ENCODE peak calls at places on chromosome 17, in eight cellular contexts. X, T, H, O, F, Q, Y and C are unnamed samples.

GRCh38 chr17:60720763-60721531 is 43.3 kb downstream of the BCAS3 start:
- DNase-seq in F (peak), H (no peak), O (peak), T (no peak), X (peak), Y (peak), Q (peak), C (no peak)

GRCh38 chr17:40499551-40500189 is 1.8 kb downstream of the TNS4 start:
- DNase-seq in Q (peak), F (peak), T (peak), H (no peak), X (peak), O (peak), Y (peak), C (peak)

GRCh38 chr17:65181237-65182061 is 44.3 kb downstream of the RGS9 start:
- DNase-seq in H (no peak), X (no peak), F (no peak), Q (no peak), T (no peak), O (no peak), Y (no peak), C (no peak)

GRCh38 chr17:17570207-17570797 is 21.2 kb downstream of the PEMT start:
- DNase-seq in T (no peak), Q (no peak), H (no peak), X (peak), Y (no peak), O (peak), F (peak), C (peak)

GRCh38 chr17:38656959-38657823 is 17.6 kb downstream of the EPOP start:
- DNase-seq in F (no peak), O (no peak), H (no peak), T (no peak), X (no peak), Y (no peak), Q (no peak), C (no peak)

GRCh38 chr17:46020023-46020735 is 21.1 kb downstream of the STH start:
- DNase-seq in T (no peak), Q (no peak), O (no peak), H (no peak), Y (no peak), F (no peak), X (peak), C (no peak)

GRCh38 chr17:50664788-50665458 is 30.2 kb downstream of the ABCC3 start:
- DNase-seq in Q (no peak), X (no peak), T (no peak), H (no peak), F (no peak), Y (no peak), O (no peak), C (no peak)

GRCh38 chr17:36188891-36189306 is 7.7 kb downstream of the CCL3L1 start:
- DNase-seq in Y (no peak), F (no peak), X (peak), O (no peak), T (no peak), Q (no peak), H (no peak), C (no peak)

GRCh38 chr17:81928497-81929252 is 1.1 kb upstream of the MAFG start:
- DNase-seq in Q (no peak), X (no peak), T (no peak), H (no peak), Y (no peak), F (no peak), O (peak), C (no peak)

GRCh38 chr17:5785867-5786509 is 201.7 kb upstream of the NLRP1 start:
- DNase-seq in O (no peak), Q (no peak), T (no peak), X (no peak), Y (no peak), H (no peak), F (no peak), C (no peak)

DNA sequence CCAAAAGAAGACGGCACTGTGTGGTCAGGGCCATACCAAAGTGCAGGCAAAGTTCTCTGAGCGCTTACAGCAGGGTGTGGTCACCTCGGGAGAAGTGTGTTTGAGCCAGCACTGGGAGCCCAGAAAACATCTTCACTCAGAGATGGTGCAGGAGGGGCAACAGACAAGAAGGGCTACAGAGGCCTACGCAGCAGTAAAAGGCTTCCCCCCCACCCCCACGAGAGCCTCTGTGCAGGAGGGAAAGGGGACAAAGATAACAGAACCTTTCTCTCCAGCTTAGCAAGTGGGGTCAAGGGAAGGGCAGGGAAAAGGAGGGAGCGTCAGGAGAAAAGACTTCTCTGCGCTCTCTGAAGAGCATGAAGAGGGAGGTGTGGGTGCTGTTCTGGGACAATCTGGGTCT is 2.8 kb downstream of the VAT1 start:
- DNase-seq in O (no peak), F (no peak), T (no peak), H (no peak), Y (no peak), Q (no peak), X (peak), C (no peak)
- TF ChIP-seq EP300 in O (no peak), F (no peak), T (no peak), H (no peak), Y (no peak), Q (no peak), X (no peak), C (no peak)

GRCh38 chr17:13204607-13205237 is 186.9 kb upstream of the ELAC2 start:
- DNase-seq in O (no peak), Y (no peak), T (no peak), H (no peak), X (no peak), Q (no peak), F (no peak), C (no peak)

GRCh38 chr17:13202835-13203234 is 185.0 kb upstream of the ELAC2 start:
- DNase-seq in Q (no peak), Y (no peak), O (no peak), F (no peak), T (no peak), H (no peak), X (no peak), C (no peak)

GRCh38 chr17:13194887-13195286 is 177.1 kb upstream of the ELAC2 start:
- DNase-seq in H (no peak), Y (no peak), Q (no peak), O (no peak), X (no peak), F (no peak), T (no peak), C (no peak)

GRCh38 chr17:13197586-13197985 is 179.8 kb upstream of the ELAC2 start:
- DNase-seq in O (no peak), Y (no peak), F (no peak), X (no peak), H (no peak), Q (no peak), T (no peak), C (no peak)

GRCh38 chr17:13199425-13199824 is 181.6 kb upstream of the ELAC2 start:
- DNase-seq in T (no peak), Y (no peak), H (no peak), F (no peak), X (no peak), Q (no peak), O (no peak), C (no peak)
- H3K4me3 ChIP-seq in T (no peak), Y (no peak), H (no peak), F (no peak), X (no peak), Q (no peak), O (no peak), C (no peak)

GRCh38 chr17:16085066-16085699 is 85.6 kb downstream of the TTC19 start:
- DNase-seq in Q (no peak), O (no peak), X (no peak), Y (no peak), F (no peak), T (no peak), H (no peak), C (no peak)
- H3K27ac ChIP-seq in Q (no peak), O (peak), X (peak), Y (peak), F (no peak), T (no peak), H (no peak), C (peak)

DNA sequence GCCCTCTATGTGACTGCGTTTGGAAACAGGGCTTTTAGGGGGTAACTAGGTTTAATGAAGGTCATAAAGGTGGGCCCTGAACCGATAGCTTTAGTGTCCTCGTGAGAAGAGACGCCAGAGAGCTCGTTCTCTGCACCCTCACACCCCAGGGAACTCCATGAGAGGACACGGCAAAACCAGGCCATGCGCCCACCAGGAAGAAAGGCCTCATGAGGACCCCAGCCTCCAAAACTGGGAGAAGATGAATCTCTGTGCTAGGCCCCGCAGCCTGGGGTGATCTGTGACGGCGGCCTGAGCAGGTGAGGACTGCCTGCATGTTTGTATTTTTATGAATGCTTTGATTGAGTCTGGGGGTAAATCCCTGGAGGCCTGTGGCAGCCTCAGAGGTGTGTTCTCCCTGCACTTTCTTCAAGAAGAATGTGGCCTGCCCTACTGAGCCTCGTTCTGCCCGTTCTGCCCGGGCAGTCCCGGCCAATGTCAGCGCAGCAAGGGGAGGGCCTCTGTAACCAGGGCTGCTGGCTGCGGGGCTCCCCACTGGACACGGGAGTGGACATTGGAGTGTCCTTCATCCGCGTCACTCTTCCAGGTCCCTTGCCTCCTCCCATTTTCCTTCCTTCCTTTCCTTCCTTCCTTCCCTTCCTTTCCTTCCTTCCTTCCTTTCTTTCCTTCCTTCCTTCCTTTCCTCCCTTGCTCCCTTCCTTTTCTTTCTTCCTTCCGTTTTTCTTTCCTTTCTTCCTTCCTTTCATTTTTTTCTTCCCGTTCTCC is 6.8 kb upstream of the RNF213 start:
- DNase-seq in Y (no peak), H (no peak), Q (no peak), T (no peak), X (no peak), O (peak), F (no peak), C (no peak)
- TF ChIP-seq EP300 in Y (no peak), H (no peak), Q (no peak), T (no peak), X (no peak), O (no peak), F (no peak), C (no peak)

GRCh38 chr17:12665263-12666210 is at the start of gene MYOCD:
- DNase-seq in Y (peak), H (peak), T (no peak), X (peak), O (peak), Q (no peak), F (peak), C (peak)

GRCh38 chr17:12666718-12667117 is 1.0 kb downstream of the MYOCD start:
- DNase-seq in O (no peak), X (no peak), H (no peak), Y (no peak), F (no peak), T (no peak), Q (no peak), C (no peak)

GRCh38 chr17:12667299-12667958 is 1.7 kb downstream of the MYOCD start:
- DNase-seq in H (peak), O (peak), F (peak), X (peak), T (no peak), Y (peak), Q (no peak), C (no peak)

GRCh38 chr17:12664894-12665262 is 812 bp upstream of the MYOCD start:
- DNase-seq in Y (no peak), F (no peak), Q (no peak), O (no peak), T (no peak), X (no peak), H (no peak), C (no peak)

GRCh38 chr17:12664252-12664651 is 1.4 kb upstream of the MYOCD start:
- DNase-seq in T (no peak), F (no peak), Q (no peak), H (no peak), O (no peak), Y (no peak), X (no peak), C (no peak)
- H3K4me3 ChIP-seq in T (no peak), F (no peak), Q (no peak), H (no peak), O (no peak), Y (no peak), X (no peak), C (peak)

GRCh38 chr17:37358830-37359681 is 16.7 kb upstream of the C17orf78 start:
- DNase-seq in Q (peak), X (peak), O (peak), Y (peak), T (peak), F (peak), H (peak), C (peak)

GRCh38 chr17:37360632-37361031 is 15.2 kb upstream of the C17orf78 start:
- DNase-seq in T (no peak), Y (no peak), X (no peak), O (no peak), F (peak), Q (no peak), H (no peak), C (no peak)

GRCh38 chr17:37358098-37358829 is 17.5 kb upstream of the C17orf78 start:
- DNase-seq in O (peak), X (peak), Y (peak), F (peak), H (peak), Q (peak), T (peak), C (peak)

GRCh38 chr17:37361543-37361942 is 14.2 kb upstream of the C17orf78 start:
- DNase-seq in Y (no peak), Q (no peak), T (no peak), X (no peak), O (no peak), H (no peak), F (peak), C (no peak)

GRCh38 chr17:37359682-37360188 is 16.1 kb upstream of the C17orf78 start:
- DNase-seq in Y (no peak), X (peak), H (no peak), O (no peak), T (peak), Q (no peak), F (no peak), C (no peak)
- H3K27ac ChIP-seq in Y (peak), X (peak), H (peak), O (peak), T (peak), Q (peak), F (peak), C (peak)